ENCODE peak calls at places on chromosomes 16 and 17, in five cellular contexts. One of them, this sample, is unnamed.
A peak's percentile ranks its signal among the peaks of the same experiment; 100 is the strongest.

GRCh38 chr17:41959336-41960095 is 7.1 kb upstream of the CNP start:
- DNase-seq in BE2C: peak; percentile 83
- DNase-seq in mesendoderm: peak; percentile 91
- DNase-seq in uterus: no peak
- DNase-seq in IMR-90: peak; percentile 66
- DNase-seq in this sample: no peak

GRCh38 chr16:70508752-70509151 is 14.6 kb downstream of the COG4 start:
- DNase-seq in IMR-90: no peak
- DNase-seq in mesendoderm: no peak
- DNase-seq in uterus: no peak
- DNase-seq in BE2C: no peak
- DNase-seq in this sample: no peak

GRCh38 chr16:47581114-47581513 is 120.0 kb downstream of the PHKB start:
- DNase-seq in mesendoderm: peak; percentile 32
- DNase-seq in IMR-90: no peak
- DNase-seq in uterus: no peak
- DNase-seq in BE2C: no peak
- DNase-seq in this sample: no peak

GRCh38 chr16:28309811-28310311 is 17.5 kb downstream of the SBK1 start:
- DNase-seq in BE2C: no peak
- DNase-seq in IMR-90: no peak
- DNase-seq in uterus: no peak
- DNase-seq in mesendoderm: no peak
- DNase-seq in this sample: no peak

GRCh38 chr17:1787301-1787902 is 25.5 kb downstream of the SERPINF1 start:
- DNase-seq in uterus: peak; percentile 83
- DNase-seq in BE2C: peak; percentile 71
- DNase-seq in IMR-90: peak; percentile 96
- DNase-seq in mesendoderm: no peak
- DNase-seq in this sample: peak; percentile 60

GRCh38 chr17:17533901-17534441 is 37.8 kb upstream of the RASD1 start:
- DNase-seq in BE2C: no peak
- DNase-seq in mesendoderm: no peak
- DNase-seq in IMR-90: no peak
- DNase-seq in uterus: no peak
- DNase-seq in this sample: peak; percentile 75

GRCh38 chr16:89197633-89198416 is 2.5 kb downstream of the SLC22A31 start:
- DNase-seq in BE2C: no peak
- DNase-seq in uterus: no peak
- DNase-seq in IMR-90: no peak
- DNase-seq in mesendoderm: no peak
- DNase-seq in this sample: no peak

GRCh38 chr17:50527155-50527762 is 5.3 kb upstream of the EPN3 start:
- DNase-seq in BE2C: no peak
- DNase-seq in mesendoderm: peak; percentile 37
- DNase-seq in IMR-90: no peak
- DNase-seq in uterus: no peak
- DNase-seq in this sample: no peak

GRCh38 chr16:27743963-27744362 is 194.0 kb downstream of the KATNIP start:
- DNase-seq in mesendoderm: no peak
- DNase-seq in IMR-90: no peak
- DNase-seq in BE2C: no peak
- DNase-seq in uterus: no peak
- DNase-seq in this sample: no peak

GRCh38 chr17:79628861-79629547 is 18.2 kb upstream of the RBFOX3 start:
- DNase-seq in uterus: no peak
- DNase-seq in BE2C: no peak
- DNase-seq in IMR-90: no peak
- DNase-seq in mesendoderm: no peak
- DNase-seq in this sample: no peak
- H3K4me1 ChIP-seq in uterus: no peaks in the 10 kb centered on the region
- H3K4me1 ChIP-seq in BE2C: no peaks in the 10 kb centered on the region
- H3K4me1 ChIP-seq in IMR-90: no peaks in the 10 kb centered on the region
- H3K4me1 ChIP-seq in mesendoderm: no peaks in the 10 kb centered on the region
- H3K4me1 ChIP-seq in this sample: no peaks in the 10 kb centered on the region

GRCh38 chr17:80758793-80759673 is 214.4 kb downstream of the RPTOR start:
- DNase-seq in uterus: peak; percentile 45
- DNase-seq in IMR-90: peak; percentile 39
- DNase-seq in mesendoderm: no peak
- DNase-seq in BE2C: no peak
- DNase-seq in this sample: no peak
- H3K4me1 ChIP-seq in uterus: no peaks in the 10 kb centered on the region
- H3K4me1 ChIP-seq in IMR-90: peaks cover 24% of the 10 kb centered on the region
- H3K4me1 ChIP-seq in mesendoderm: no peaks in the 10 kb centered on the region
- H3K4me1 ChIP-seq in BE2C: peaks cover 5% of the 10 kb centered on the region
- H3K4me1 ChIP-seq in this sample: no peaks in the 10 kb centered on the region

GRCh38 chr17:57892820-57893595 is 43.2 kb upstream of the MRPS23 start:
- DNase-seq in mesendoderm: peak; percentile 96
- DNase-seq in uterus: peak; percentile 90
- DNase-seq in IMR-90: peak; percentile 98
- DNase-seq in BE2C: no peak
- DNase-seq in this sample: peak; percentile 85
- H3K4me1 ChIP-seq in mesendoderm: peaks cover 5% of the 10 kb centered on the region
- H3K4me1 ChIP-seq in uterus: peaks cover 48% of the 10 kb centered on the region
- H3K4me1 ChIP-seq in IMR-90: peaks cover 44% of the 10 kb centered on the region
- H3K4me1 ChIP-seq in BE2C: peaks cover 9% of the 10 kb centered on the region
- H3K4me1 ChIP-seq in this sample: peaks cover 30% of the 10 kb centered on the region

DNA sequence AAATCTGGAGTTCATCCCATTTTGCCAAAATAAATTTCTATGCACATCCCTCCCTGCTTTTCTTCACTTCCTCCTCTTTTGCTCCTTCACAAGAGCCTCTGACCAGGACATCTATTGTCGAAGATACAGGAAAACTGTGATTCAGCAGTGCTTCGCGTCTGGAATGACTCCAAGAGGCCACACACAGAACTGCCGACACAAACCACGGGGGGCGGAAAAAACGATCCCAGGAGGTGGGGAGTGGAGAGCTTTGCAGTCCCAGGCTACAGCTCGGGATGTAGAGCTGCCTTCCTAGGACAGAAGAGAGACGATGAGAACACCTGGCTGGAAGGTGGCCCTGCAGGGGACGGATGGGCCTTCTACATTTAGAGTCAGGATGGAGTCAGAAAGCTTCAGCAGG is 102.8 kb downstream of the XYLT1 start:
- DNase-seq in IMR-90: peak; percentile 61
- DNase-seq in mesendoderm: peak; percentile 96
- DNase-seq in BE2C: peak; percentile 63
- DNase-seq in uterus: no peak
- DNase-seq in this sample: no peak
- H3K4me1 ChIP-seq in IMR-90: peaks cover 13% of the 10 kb centered on the region
- H3K4me1 ChIP-seq in mesendoderm: peaks cover 21% of the 10 kb centered on the region
- H3K4me1 ChIP-seq in BE2C: peaks cover 35% of the 10 kb centered on the region
- H3K4me1 ChIP-seq in uterus: no peaks in the 10 kb centered on the region
- H3K4me1 ChIP-seq in this sample: no peaks in the 10 kb centered on the region

GRCh38 chr17:39678340-39679116 is 9.3 kb downstream of the PGAP3 start:
- DNase-seq in uterus: no peak
- DNase-seq in BE2C: no peak
- DNase-seq in IMR-90: no peak
- DNase-seq in mesendoderm: no peak
- DNase-seq in this sample: no peak
- H3K4me1 ChIP-seq in uterus: no peaks in the 10 kb centered on the region
- H3K4me1 ChIP-seq in BE2C: no peaks in the 10 kb centered on the region
- H3K4me1 ChIP-seq in IMR-90: peaks cover 7% of the 10 kb centered on the region
- H3K4me1 ChIP-seq in mesendoderm: no peaks in the 10 kb centered on the region
- H3K4me1 ChIP-seq in this sample: peaks cover 20% of the 10 kb centered on the region

DNA sequence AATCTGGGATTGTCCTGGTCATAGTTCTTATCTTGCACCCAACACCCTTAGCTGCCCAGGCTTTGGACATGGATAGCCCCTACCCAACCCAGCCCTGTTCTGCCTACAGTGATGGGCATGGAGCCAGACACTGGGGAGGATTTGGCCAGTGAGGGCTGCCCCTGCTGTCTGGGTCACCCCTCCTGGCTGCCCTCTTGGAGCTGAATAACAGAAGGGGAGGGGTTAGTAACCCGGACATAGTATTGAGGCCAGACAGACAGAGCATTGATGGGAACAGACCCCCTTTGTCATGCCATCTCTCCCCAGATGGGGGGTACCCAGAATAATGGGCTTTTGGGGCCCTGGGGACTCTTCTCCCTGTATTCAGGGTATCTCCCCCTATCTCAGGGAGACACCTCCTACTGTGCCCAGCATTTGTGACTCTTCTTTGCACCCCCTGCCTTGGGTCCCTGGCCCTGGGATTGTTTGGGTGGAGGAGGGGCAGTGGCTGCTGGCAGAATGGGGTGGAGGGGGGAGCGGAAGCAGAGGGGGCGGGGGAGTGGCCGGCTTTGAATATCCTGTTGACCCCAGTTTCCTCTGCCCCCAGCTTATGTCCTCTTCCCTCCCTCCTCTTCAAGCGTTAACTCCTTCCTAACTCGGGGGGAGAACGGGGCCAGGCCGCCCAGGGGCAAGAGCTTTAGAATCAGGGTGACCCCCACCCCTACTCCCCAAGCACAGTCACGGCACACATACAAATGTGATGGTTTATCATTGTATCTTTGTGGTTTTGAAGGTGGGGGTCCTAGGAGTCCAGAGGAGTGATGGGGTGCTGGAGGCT is 17.0 kb downstream of the GJD3 start:
- DNase-seq in IMR-90: no peak
- DNase-seq in mesendoderm: no peak
- DNase-seq in uterus: no peak
- DNase-seq in BE2C: no peak
- DNase-seq in this sample: no peak
- H3K4me1 ChIP-seq in IMR-90: peaks cover 59% of the 10 kb centered on the region
- H3K4me1 ChIP-seq in mesendoderm: peaks cover 46% of the 10 kb centered on the region
- H3K4me1 ChIP-seq in uterus: peaks cover 63% of the 10 kb centered on the region
- H3K4me1 ChIP-seq in BE2C: peaks cover 81% of the 10 kb centered on the region
- H3K4me1 ChIP-seq in this sample: peaks cover 43% of the 10 kb centered on the region

GRCh38 chr17:78126895-78127239 is 1.7 kb downstream of the TMC6 start:
- DNase-seq in uterus: no peak
- DNase-seq in IMR-90: no peak
- DNase-seq in mesendoderm: no peak
- DNase-seq in BE2C: no peak
- DNase-seq in this sample: no peak
- H3K4me1 ChIP-seq in uterus: peaks cover 18% of the 10 kb centered on the region
- H3K4me1 ChIP-seq in IMR-90: peaks cover 2% of the 10 kb centered on the region
- H3K4me1 ChIP-seq in mesendoderm: peaks cover 11% of the 10 kb centered on the region
- H3K4me1 ChIP-seq in BE2C: peaks cover 24% of the 10 kb centered on the region
- H3K4me1 ChIP-seq in this sample: peaks cover 12% of the 10 kb centered on the region